ENCODE peak calls at places on chromosomes 7 and 10, in eight cellular contexts. N is IMR-90, Q is cardiac muscle cell, P is endodermal cell, S is foreskin keratinocyte, I is mucosa of descending colon, H is lower lobe of right lung, B is heart right ventricle. J is an unnamed sample.

GRCh38 chr10:93816123-93816747 is 58.5 kb downstream of the LGI1 start:
- DNase-seq in N (peak; percentile 47), Q (peak; percentile 72), P (peak; percentile 92), S (peak; percentile 40), I (peak; percentile 54), H (peak; percentile 67), B (peak; percentile 39), J (peak; percentile 46)

GRCh38 chr7:106418094-106418493 is 133.3 kb upstream of the NAMPT start:
- DNase-seq in N (peak; percentile 14), Q (peak; percentile 91), P (no peak), S (peak; percentile 44), I (no peak), H (no peak), B (no peak), J (peak; percentile 44)

GRCh38 chr7:55973747-55974250 is 9.4 kb downstream of the NIPSNAP2 start:
- DNase-seq in N (no peak), Q (no peak), P (no peak), S (no peak), I (no peak), H (no peak), B (no peak), J (no peak)

GRCh38 chr10:43402880-43403452 is 6.0 kb downstream of the HNRNPF start:
- DNase-seq in N (no peak), Q (no peak), P (no peak), S (no peak), I (no peak), H (no peak), B (no peak), J (no peak)

GRCh38 chr7:6256709-6257535 is 15.5 kb downstream of the CYTH3 start:
- DNase-seq in N (peak; percentile 67), Q (peak; percentile 60), P (no peak), S (no peak), I (no peak), H (peak; percentile 54), B (peak; percentile 47), J (no peak)

GRCh38 chr10:72076756-72077155 is 11.6 kb downstream of the SPOCK2 start:
- DNase-seq in N (no peak), Q (no peak), P (no peak), S (no peak), I (no peak), H (peak; percentile 27), B (no peak), J (no peak)

GRCh38 chr7:139118234-139118802 is 8.8 kb upstream of the ZC3HAV1 start:
- DNase-seq in N (peak; percentile 81), Q (peak; percentile 41), P (peak; percentile 56), S (peak; percentile 83), I (no peak), H (no peak), B (no peak), J (peak; percentile 43)

GRCh38 chr7:102129636-102130370 is 156.9 kb upstream of the SH2B2 start:
- DNase-seq in N (no peak), Q (no peak), P (no peak), S (no peak), I (no peak), H (no peak), B (no peak), J (no peak)

GRCh38 chr7:121084748-121085336 is 96.3 kb downstream of the CPED1 start:
- DNase-seq in N (peak; percentile 96), Q (peak; percentile 88), P (no peak), S (peak; percentile 92), I (no peak), H (no peak), B (no peak), J (no peak)

GRCh38 chr10:5076615-5077014 is 17.6 kb upstream of the AKR1C3 start:
- DNase-seq in N (peak; percentile 7), Q (no peak), P (no peak), S (no peak), I (no peak), H (no peak), B (no peak), J (no peak)

GRCh38 chr7:17421941-17422340 is 123.5 kb downstream of the AHR start:
- DNase-seq in N (no peak), Q (no peak), P (no peak), S (no peak), I (no peak), H (no peak), B (no peak), J (no peak)

GRCh38 chr10:11934262-11934661 is 108.3 kb downstream of the UPF2 start:
- DNase-seq in N (no peak), Q (no peak), P (no peak), S (peak; percentile 35), I (peak; percentile 67), H (no peak), B (no peak), J (no peak)

GRCh38 chr7:7553386-7553785 is 13.3 kb upstream of the MIOS start:
- DNase-seq in N (no peak), Q (no peak), P (no peak), S (no peak), I (no peak), H (no peak), B (no peak), J (no peak)

GRCh38 chr10:37732685-37733084 is 124.7 kb downstream of the ZNF248 start:
- DNase-seq in N (peak; percentile 1), Q (no peak), P (no peak), S (no peak), I (no peak), H (no peak), B (no peak), J (no peak)

GRCh38 chr10:24825551-24825950 is 101.9 kb upstream of the ARHGAP21 start:
- DNase-seq in N (peak; percentile 69), Q (peak; percentile 54), P (no peak), S (peak; percentile 64), I (no peak), H (no peak), B (no peak), J (no peak)

GRCh38 chr10:33273295-33274002 is 61.0 kb downstream of the NRP1 start:
- DNase-seq in N (peak; percentile 96), Q (peak; percentile 99), P (peak; percentile 63), S (peak; percentile 88), I (peak; percentile 76), H (peak; percentile 87), B (peak; percentile 87), J (peak; percentile 89)

GRCh38 chr7:28900311-28900710 is 57.8 kb downstream of the TRIL start:
- DNase-seq in N (no peak), Q (no peak), P (peak; percentile 75), S (no peak), I (no peak), H (no peak), B (no peak), J (no peak)

GRCh38 chr10:125118701-125119100 is 41.7 kb downstream of the CTBP2 start:
- DNase-seq in N (no peak), Q (no peak), P (no peak), S (no peak), I (no peak), H (no peak), B (no peak), J (no peak)

GRCh38 chr7:148883233-148884048 is 650 bp downstream of the EZH2 start:
- DNase-seq in N (no peak), Q (peak; percentile 11), P (peak; percentile 67), S (no peak), I (peak; percentile 76), H (peak; percentile 64), B (peak; percentile 16), J (peak; percentile 34)

GRCh38 chr7:28272461-28272877 is 91.9 kb upstream of the JAZF1 start:
- DNase-seq in N (peak; percentile 68), Q (peak; percentile 71), P (peak; percentile 83), S (no peak), I (no peak), H (peak; percentile 46), B (peak; percentile 42), J (peak; percentile 31)

GRCh38 chr7:6271694-6272371 is 591 bp downstream of the CYTH3 start:
- DNase-seq in N (no peak), Q (no peak), P (peak; percentile 72), S (no peak), I (peak; percentile 59), H (peak; percentile 51), B (peak; percentile 46), J (peak; percentile 22)

GRCh38 chr7:92641921-92642511 is 51.8 kb upstream of the FAM133B start:
- DNase-seq in N (peak; percentile 86), Q (peak; percentile 53), P (no peak), S (peak; percentile 85), I (no peak), H (no peak), B (no peak), J (no peak)

GRCh38 chr7:69762821-69763352 is 164.6 kb downstream of the AUTS2 start:
- DNase-seq in N (no peak), Q (no peak), P (no peak), S (peak; percentile 93), I (no peak), H (no peak), B (no peak), J (no peak)

GRCh38 chr7:130919316-130920103 is 185.5 kb upstream of the KLF14 start:
- DNase-seq in N (no peak), Q (no peak), P (no peak), S (no peak), I (no peak), H (no peak), B (no peak), J (no peak)

GRCh38 chr7:130917669-130918128 is 183.7 kb upstream of the KLF14 start:
- DNase-seq in N (peak; percentile 87), Q (no peak), P (no peak), S (peak; percentile 74), I (no peak), H (no peak), B (no peak), J (no peak)

GRCh38 chr7:130921391-130922180 is 187.6 kb upstream of the KLF14 start:
- DNase-seq in N (peak; percentile 85), Q (peak; percentile 91), P (no peak), S (no peak), I (no peak), H (no peak), B (peak; percentile 71), J (peak; percentile 56)

GRCh38 chr7:130920122-130920521 is 186.1 kb upstream of the KLF14 start:
- DNase-seq in N (peak; percentile 50), Q (no peak), P (no peak), S (no peak), I (no peak), H (no peak), B (no peak), J (no peak)

GRCh38 chr7:130918129-130919052 is 184.4 kb upstream of the KLF14 start:
- DNase-seq in N (peak; percentile 53), Q (no peak), P (no peak), S (peak; percentile 29), I (no peak), H (no peak), B (no peak), J (no peak)
- H3K4me1 ChIP-seq in N (peaks cover 46% of the 10 kb centered on the region), Q (no peaks in the 10 kb centered on the region), P (peaks cover 6% of the 10 kb centered on the region), S (peaks cover 42% of the 10 kb centered on the region), I (peaks cover 77% of the 10 kb centered on the region), H (peaks cover 91% of the 10 kb centered on the region), B (peaks cover 87% of the 10 kb centered on the region), J (peaks cover 81% of the 10 kb centered on the region)

GRCh38 chr10:69783515-69783914 is 18.2 kb upstream of the COL13A1 start:
- DNase-seq in N (no peak), Q (no peak), P (no peak), S (no peak), I (no peak), H (no peak), B (no peak), J (no peak)
- TF ChIP-seq CTCF in N (no peak), Q (peak; percentile 10), P (no peak), S (peak; percentile 13), I (no peak), H (no peak), B (no peak), J (no peak)

GRCh38 chr10:68049289-68050078 is 25.6 kb downstream of the HERC4 start:
- DNase-seq in N (no peak), Q (no peak), P (no peak), S (no peak), I (no peak), H (no peak), B (no peak), J (no peak)
- H3K4me1 ChIP-seq in N (peaks cover 9% of the 10 kb centered on the region), Q (no peaks in the 10 kb centered on the region), P (no peaks in the 10 kb centered on the region), S (peaks cover 6% of the 10 kb centered on the region), I (no peaks in the 10 kb centered on the region), H (peaks cover 13% of the 10 kb centered on the region), B (peaks cover 7% of the 10 kb centered on the region), J (peaks cover 9% of the 10 kb centered on the region)

GRCh38 chr7:116169060-116169459 is 41.3 kb upstream of the TES start:
- DNase-seq in N (peak; percentile 76), Q (peak; percentile 42), P (no peak), S (peak; percentile 12), I (no peak), H (no peak), B (no peak), J (no peak)
- TF ChIP-seq CTCF in N (no peak), Q (no peak), P (no peak), S (no peak), I (no peak), H (no peak), B (no peak), J (no peak)